ENCODE peak calls at places on chromosomes 12 and 14, in five cellular contexts. One of them, this sample, is unnamed.
A peak's percentile ranks its signal among the peaks of the same experiment; 100 is the strongest.

GRCh38 chr12:119328111-119328510 is 6.4 kb upstream of the CCDC60 start:
- DNase-seq in K562: peak; percentile 51
- DNase-seq in SK-N-SH: peak; percentile 46
- DNase-seq in GM12891: no peak
- DNase-seq in GM12878: no peak
- DNase-seq in this sample: peak; percentile 9

GRCh38 chr14:61147898-61148549 is 133.1 kb downstream of the TMEM30B start:
- DNase-seq in K562: no peak
- DNase-seq in SK-N-SH: no peak
- DNase-seq in GM12891: no peak
- DNase-seq in GM12878: no peak
- DNase-seq in this sample: no peak

GRCh38 chr14:100803694-100804075 is 22.2 kb upstream of the MEG3 start:
- DNase-seq in K562: no peak
- DNase-seq in SK-N-SH: no peak
- DNase-seq in GM12891: no peak
- DNase-seq in GM12878: no peak
- DNase-seq in this sample: no peak

GRCh38 chr12:116247377-116247776 is 30.1 kb downstream of the MED13L start:
- DNase-seq in K562: no peak
- DNase-seq in SK-N-SH: no peak
- DNase-seq in GM12891: no peak
- DNase-seq in GM12878: no peak
- DNase-seq in this sample: no peak

GRCh38 chr12:127241056-127241830 is 1025.7 kb upstream of the TMEM132C start:
- DNase-seq in K562: no peak
- DNase-seq in SK-N-SH: no peak
- DNase-seq in GM12891: no peak
- DNase-seq in GM12878: no peak
- DNase-seq in this sample: no peak

GRCh38 chr12:3271639-3272038 is 194.5 kb downstream of the TSPAN9 start:
- DNase-seq in K562: no peak
- DNase-seq in SK-N-SH: no peak
- DNase-seq in GM12891: no peak
- DNase-seq in GM12878: no peak
- DNase-seq in this sample: no peak

GRCh38 chr12:1108276-1108675 is 117.3 kb downstream of the ERC1 start:
- DNase-seq in K562: no peak
- DNase-seq in SK-N-SH: no peak
- DNase-seq in GM12891: peak; percentile 29
- DNase-seq in GM12878: peak; percentile 59
- DNase-seq in this sample: peak; percentile 47

GRCh38 chr12:109995366-109995702 is 834 bp downstream of the GIT2 start:
- DNase-seq in K562: no peak
- DNase-seq in SK-N-SH: no peak
- DNase-seq in GM12891: no peak
- DNase-seq in GM12878: no peak
- DNase-seq in this sample: no peak

GRCh38 chr14:38143170-38143569 is 64.5 kb upstream of the SSTR1 start:
- DNase-seq in K562: no peak
- DNase-seq in SK-N-SH: no peak
- DNase-seq in GM12891: no peak
- DNase-seq in GM12878: no peak
- DNase-seq in this sample: no peak

GRCh38 chr14:38145142-38145541 is 62.6 kb upstream of the SSTR1 start:
- DNase-seq in K562: no peak
- DNase-seq in SK-N-SH: no peak
- DNase-seq in GM12891: no peak
- DNase-seq in GM12878: no peak
- DNase-seq in this sample: no peak

GRCh38 chr14:38138581-38139138 is 69.0 kb upstream of the SSTR1 start:
- DNase-seq in K562: no peak
- DNase-seq in SK-N-SH: no peak
- DNase-seq in GM12891: no peak
- DNase-seq in GM12878: no peak
- DNase-seq in this sample: no peak

GRCh38 chr14:38139926-38140325 is 67.8 kb upstream of the SSTR1 start:
- DNase-seq in K562: no peak
- DNase-seq in SK-N-SH: no peak
- DNase-seq in GM12891: no peak
- DNase-seq in GM12878: no peak
- DNase-seq in this sample: no peak

DNA sequence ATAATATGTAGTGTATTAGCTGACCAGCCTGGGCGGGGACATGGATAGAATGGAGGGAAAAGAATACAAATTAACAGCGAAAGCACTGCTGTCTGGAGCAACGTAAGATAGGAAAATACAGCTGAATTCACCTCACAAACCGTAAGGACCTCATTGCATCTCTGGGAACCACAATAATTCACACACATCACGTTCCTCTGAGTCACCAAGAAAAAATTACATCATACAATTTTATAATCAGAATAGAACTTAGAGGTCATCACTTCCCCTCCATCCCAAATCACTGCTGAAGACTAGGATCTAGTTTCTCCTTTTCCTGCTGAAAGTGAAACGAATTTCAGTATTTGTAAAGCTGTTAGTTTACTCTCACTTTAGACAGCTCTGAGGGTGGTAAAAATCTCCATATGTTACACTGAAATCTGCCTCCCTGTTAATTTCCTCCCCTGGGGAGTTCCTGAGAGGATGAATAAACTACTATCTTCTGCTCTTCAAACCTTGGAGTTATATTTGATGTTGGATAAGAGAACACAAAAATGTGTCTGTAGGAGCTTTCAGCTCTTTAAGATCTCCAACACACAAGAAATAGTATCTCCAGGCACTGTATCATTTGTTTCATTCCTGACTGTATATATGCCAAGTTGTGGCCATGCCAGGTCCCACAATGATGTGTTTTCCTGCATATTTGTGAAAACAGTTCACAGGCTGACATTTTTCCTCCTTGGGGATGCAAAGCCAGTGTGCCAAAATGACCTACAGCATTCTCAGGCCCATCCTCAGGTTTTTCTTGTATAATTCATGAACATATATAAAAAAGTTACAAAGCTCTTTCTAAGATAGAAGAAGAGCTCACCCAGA is 63.8 kb upstream of the SSTR1 start:
- DNase-seq in K562: no peak
- DNase-seq in SK-N-SH: no peak
- DNase-seq in GM12891: no peak
- DNase-seq in GM12878: no peak
- DNase-seq in this sample: no peak
- TF ChIP-seq TAF1 in K562: no peak
- TF ChIP-seq TAF1 in SK-N-SH: no peak
- TF ChIP-seq TAF1 in GM12891: no peak
- TF ChIP-seq TAF1 in GM12878: no peak
- TF ChIP-seq TAF1 in this sample: no peak

GRCh38 chr12:87305481-87305880 is 723.7 kb downstream of the C12orf50 start:
- DNase-seq in K562: no peak
- DNase-seq in SK-N-SH: no peak
- DNase-seq in GM12891: no peak
- DNase-seq in GM12878: no peak
- DNase-seq in this sample: no peak

DNA sequence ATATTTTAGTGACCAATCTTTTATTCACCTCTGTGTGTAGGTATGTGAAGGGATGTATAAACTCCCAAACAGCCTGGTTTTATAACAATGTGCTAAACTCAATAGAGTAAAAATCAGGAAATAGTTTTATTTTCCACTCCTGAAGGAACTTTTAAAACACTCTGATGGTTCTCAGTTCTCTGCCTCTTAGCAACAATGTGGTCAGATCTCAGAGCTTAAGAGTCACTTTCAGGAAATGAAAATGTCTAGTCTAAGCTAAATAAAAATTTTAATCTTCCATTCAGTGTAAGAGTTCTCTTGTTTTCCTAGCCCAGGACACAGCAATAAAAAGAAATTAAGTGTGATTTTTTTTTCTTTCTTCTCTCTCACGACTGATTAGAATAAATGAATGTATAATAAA is 718.0 kb downstream of the C12orf50 start:
- DNase-seq in K562: no peak
- DNase-seq in SK-N-SH: no peak
- DNase-seq in GM12891: no peak
- DNase-seq in GM12878: no peak
- DNase-seq in this sample: no peak
- TF ChIP-seq TAF1 in K562: no peak
- TF ChIP-seq TAF1 in SK-N-SH: no peak
- TF ChIP-seq TAF1 in GM12891: no peak
- TF ChIP-seq TAF1 in GM12878: no peak
- TF ChIP-seq TAF1 in this sample: no peak

GRCh38 chr12:111596985-111597730 is 2.0 kb downstream of the ATXN2 start:
- DNase-seq in K562: no peak
- DNase-seq in SK-N-SH: peak; percentile 64
- DNase-seq in GM12891: no peak
- DNase-seq in GM12878: no peak
- DNase-seq in this sample: no peak

GRCh38 chr12:111599459-111600295 is 562 bp upstream of the ATXN2 start:
- DNase-seq in K562: peak; percentile 94
- DNase-seq in SK-N-SH: peak; percentile 97
- DNase-seq in GM12891: peak; percentile 88
- DNase-seq in GM12878: peak; percentile 51
- DNase-seq in this sample: peak; percentile 89

GRCh38 chr12:111600296-111600562 is 1.1 kb upstream of the ATXN2 start:
- DNase-seq in K562: no peak
- DNase-seq in SK-N-SH: no peak
- DNase-seq in GM12891: no peak
- DNase-seq in GM12878: no peak
- DNase-seq in this sample: no peak

GRCh38 chr12:111597731-111598636 is 1.1 kb downstream of the ATXN2 start:
- DNase-seq in K562: peak; percentile 74
- DNase-seq in SK-N-SH: peak; percentile 88
- DNase-seq in GM12891: peak; percentile 41
- DNase-seq in GM12878: no peak
- DNase-seq in this sample: peak; percentile 48

GRCh38 chr12:111598637-111599458 is at the start of gene ATXN2:
- DNase-seq in K562: peak; percentile 88
- DNase-seq in SK-N-SH: peak; percentile 97
- DNase-seq in GM12891: peak; percentile 66
- DNase-seq in GM12878: no peak
- DNase-seq in this sample: peak; percentile 74
- TF ChIP-seq TAF1 in K562: no peak
- TF ChIP-seq TAF1 in SK-N-SH: no peak
- TF ChIP-seq TAF1 in GM12891: no peak
- TF ChIP-seq TAF1 in GM12878: no peak
- TF ChIP-seq TAF1 in this sample: no peak

GRCh38 chr12:19230896-19231295 is 101.4 kb downstream of the PLEKHA5 start:
- DNase-seq in K562: no peak
- DNase-seq in SK-N-SH: no peak
- DNase-seq in GM12891: no peak
- DNase-seq in GM12878: no peak
- DNase-seq in this sample: no peak

GRCh38 chr12:19230299-19230866 is 100.8 kb downstream of the PLEKHA5 start:
- DNase-seq in K562: no peak
- DNase-seq in SK-N-SH: no peak
- DNase-seq in GM12891: no peak
- DNase-seq in GM12878: no peak
- DNase-seq in this sample: no peak

GRCh38 chr12:19236656-19237055 is 107.1 kb downstream of the PLEKHA5 start:
- DNase-seq in K562: no peak
- DNase-seq in SK-N-SH: no peak
- DNase-seq in GM12891: no peak
- DNase-seq in GM12878: no peak
- DNase-seq in this sample: no peak

GRCh38 chr12:19234991-19235876 is 105.7 kb downstream of the PLEKHA5 start:
- DNase-seq in K562: no peak
- DNase-seq in SK-N-SH: no peak
- DNase-seq in GM12891: no peak
- DNase-seq in GM12878: no peak
- DNase-seq in this sample: no peak

DNA sequence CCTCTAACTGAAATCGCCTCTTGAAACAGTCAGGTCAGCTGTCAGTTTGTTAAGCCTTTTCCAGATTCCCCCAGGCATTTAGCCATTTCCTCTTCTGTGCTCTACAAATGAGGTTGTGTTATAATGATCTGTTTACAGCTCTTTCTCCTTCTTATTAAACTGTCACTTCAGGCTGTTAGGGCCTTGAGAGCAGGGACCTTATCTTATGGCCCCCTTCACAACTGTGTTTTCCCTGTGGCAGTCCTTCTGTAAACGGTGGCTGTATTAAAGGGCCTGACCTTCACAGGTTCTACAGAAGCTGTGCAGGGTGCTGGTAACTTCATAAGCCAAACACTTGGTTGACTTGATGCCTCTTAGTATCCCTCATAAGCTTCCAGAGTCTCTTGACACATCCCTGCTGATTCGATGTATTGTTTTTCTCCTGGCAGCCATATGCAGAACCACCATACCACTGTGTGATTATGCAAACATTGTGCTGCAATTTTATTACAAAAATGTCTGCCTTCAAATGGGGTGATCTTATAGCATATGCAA is 104.7 kb downstream of the PLEKHA5 start:
- DNase-seq in K562: no peak
- DNase-seq in SK-N-SH: peak; percentile 13
- DNase-seq in GM12891: no peak
- DNase-seq in GM12878: no peak
- DNase-seq in this sample: no peak
- TF ChIP-seq TAF1 in K562: no peak
- TF ChIP-seq TAF1 in SK-N-SH: no peak
- TF ChIP-seq TAF1 in GM12891: no peak
- TF ChIP-seq TAF1 in GM12878: no peak
- TF ChIP-seq TAF1 in this sample: no peak

GRCh38 chr14:106372870-106373657 is 846.7 kb downstream of the TMEM121 start:
- DNase-seq in K562: peak; percentile 79
- DNase-seq in SK-N-SH: peak; percentile 81
- DNase-seq in GM12891: peak; percentile 68
- DNase-seq in GM12878: no peak
- DNase-seq in this sample: peak; percentile 61

GRCh38 chr14:106380740-106381139 is 854.4 kb downstream of the TMEM121 start:
- DNase-seq in K562: no peak
- DNase-seq in SK-N-SH: no peak
- DNase-seq in GM12891: no peak
- DNase-seq in GM12878: no peak
- DNase-seq in this sample: no peak

GRCh38 chr14:106377432-106377831 is 851.0 kb downstream of the TMEM121 start:
- DNase-seq in K562: no peak
- DNase-seq in SK-N-SH: no peak
- DNase-seq in GM12891: no peak
- DNase-seq in GM12878: no peak
- DNase-seq in this sample: no peak

GRCh38 chr14:106378191-106378590 is 851.8 kb downstream of the TMEM121 start:
- DNase-seq in K562: peak; percentile 26
- DNase-seq in SK-N-SH: peak; percentile 16
- DNase-seq in GM12891: no peak
- DNase-seq in GM12878: no peak
- DNase-seq in this sample: no peak
- TF ChIP-seq TAF1 in K562: no peak
- TF ChIP-seq TAF1 in SK-N-SH: no peak
- TF ChIP-seq TAF1 in GM12891: no peak
- TF ChIP-seq TAF1 in GM12878: no peak
- TF ChIP-seq TAF1 in this sample: no peak

GRCh38 chr12:64088431-64089349 is 133.4 kb downstream of the KICS2 start:
- DNase-seq in K562: no peak
- DNase-seq in SK-N-SH: peak; percentile 37
- DNase-seq in GM12891: no peak
- DNase-seq in GM12878: no peak
- DNase-seq in this sample: no peak
- TF ChIP-seq TAF1 in K562: no peak
- TF ChIP-seq TAF1 in SK-N-SH: peak; percentile 78
- TF ChIP-seq TAF1 in GM12891: no peak
- TF ChIP-seq TAF1 in GM12878: no peak
- TF ChIP-seq TAF1 in this sample: no peak